ENCODE peak calls at places on chromosome 19, in eight cellular contexts. R, G, H, M, U, T, A and X are unnamed samples.

GRCh38 chr19:39918183-39918651 is 16.2 kb downstream of the FCGBP start:
- DNase-seq in H (no peak), U (no peak), R (no peak), M (no peak), T (no peak), A (no peak), G (no peak), X (no peak)

GRCh38 chr19:45215391-45216191 is 29.6 kb downstream of the EXOC3L2 start:
- DNase-seq in U (no peak), H (no peak), T (no peak), M (no peak), G (peak; percentile 72), R (no peak), A (no peak), X (peak; percentile 77)

GRCh38 chr19:41302624-41303351 is 7.2 kb upstream of the CCDC97 start:
- DNase-seq in R (no peak), T (no peak), G (no peak), A (peak; percentile 47), H (no peak), M (no peak), U (no peak), X (no peak)

GRCh38 chr19:38745316-38745715 is 1.0 kb upstream of the CAPN12 start:
- DNase-seq in U (no peak), M (no peak), G (peak; percentile 24), T (no peak), A (no peak), R (no peak), H (no peak), X (no peak)

GRCh38 chr19:45170146-45171106 is 7.6 kb downstream of the TRAPPC6A start:
- DNase-seq in A (no peak), G (no peak), M (no peak), R (no peak), T (no peak), H (no peak), U (no peak), X (no peak)

GRCh38 chr19:19372656-19373416 is 32.6 kb upstream of the GATAD2A start:
- DNase-seq in T (peak; percentile 86), H (peak; percentile 75), U (no peak), G (no peak), R (peak; percentile 90), M (peak; percentile 50), A (no peak), X (peak; percentile 65)

GRCh38 chr19:41877916-41878905 is 1.1 kb downstream of the CD79A start:
- DNase-seq in G (no peak), T (no peak), U (no peak), M (no peak), H (no peak), R (no peak), A (no peak), X (no peak)

GRCh38 chr19:31356587-31357314 is 7.5 kb upstream of the TSHZ3 start:
- DNase-seq in M (no peak), H (peak; percentile 73), T (no peak), R (no peak), G (peak; percentile 32), A (no peak), U (no peak), X (peak; percentile 80)

GRCh38 chr19:55196803-55197202 is 12.5 kb downstream of the PTPRH start:
- DNase-seq in G (no peak), A (no peak), U (no peak), R (no peak), M (no peak), H (no peak), T (no peak), X (peak; percentile 67)

GRCh38 chr19:56084835-56085536 is 36.1 kb downstream of the ZNF787 start:
- DNase-seq in A (no peak), G (peak; percentile 21), T (no peak), U (no peak), H (no peak), R (no peak), M (no peak), X (no peak)

GRCh38 chr19:43432866-43433673 is 18.4 kb downstream of the TEX101 start:
- DNase-seq in H (peak; percentile 82), G (peak; percentile 79), R (peak; percentile 40), U (no peak), A (no peak), M (peak; percentile 51), T (no peak), X (peak; percentile 89)

GRCh38 chr19:39407644-39408391 is 1.2 kb downstream of the ZFP36 start:
- DNase-seq in T (no peak), A (no peak), G (no peak), R (no peak), M (no peak), H (no peak), U (peak; percentile 96), X (peak; percentile 59)

GRCh38 chr19:18868380-18869230 is 27.4 kb downstream of the CERS1 start:
- DNase-seq in H (no peak), U (no peak), A (no peak), G (no peak), M (no peak), R (no peak), T (no peak), X (peak; percentile 78)

DNA sequence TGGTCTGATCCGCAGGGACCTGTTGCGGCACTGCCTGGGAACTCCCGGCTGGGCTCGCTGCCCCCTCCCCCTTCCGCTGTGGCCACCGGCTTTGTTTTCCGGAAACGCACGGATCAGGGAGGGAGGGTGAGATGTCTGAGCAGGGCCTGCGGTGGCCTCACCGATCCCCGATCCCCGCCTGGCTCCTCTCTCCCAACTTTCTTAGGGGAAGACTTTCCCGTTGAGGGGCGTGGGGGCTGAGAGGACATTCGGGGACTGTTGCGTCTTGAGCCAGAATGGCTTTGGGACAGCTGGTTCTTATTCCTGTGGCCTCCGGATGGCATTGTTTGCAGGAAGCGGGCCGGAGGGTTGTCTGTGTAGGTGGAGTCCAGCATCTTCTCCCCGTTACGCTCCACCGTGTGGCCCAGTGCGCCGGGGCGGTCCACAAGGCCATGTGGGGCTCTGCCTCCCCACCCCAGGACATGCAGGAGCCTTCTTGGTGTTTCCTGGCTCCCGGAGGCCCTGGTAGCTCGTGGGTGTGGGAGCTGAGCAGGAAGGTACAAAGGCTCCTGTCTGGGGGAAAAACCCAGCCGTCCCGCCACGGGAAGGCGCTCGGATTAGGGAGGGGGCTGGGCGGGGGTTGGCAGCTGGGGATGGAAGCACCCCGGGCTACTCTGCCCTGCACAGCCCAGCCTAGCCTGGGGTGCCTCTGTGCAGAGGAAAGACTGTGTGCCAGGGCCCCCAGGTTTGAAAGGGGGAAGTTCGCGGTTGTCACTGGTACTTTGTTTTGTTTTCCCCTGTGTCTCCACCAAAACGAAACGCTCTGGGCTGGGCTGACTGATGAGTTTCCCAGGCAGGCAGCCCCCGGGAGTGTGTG is 1.3 kb downstream of the CSNK1G2 start:
- DNase-seq in R (peak; percentile 73), A (peak; percentile 42), T (peak; percentile 82), M (no peak), U (no peak), H (peak; percentile 83), G (peak; percentile 89), X (peak; percentile 93)
- TF ChIP-seq POLR2AphosphoS5 in R (peak; percentile 23), A (no peak), T (no peak), M (peak; percentile 36), U (no peak), H (no peak), G (no peak), X (peak; percentile 41)

DNA sequence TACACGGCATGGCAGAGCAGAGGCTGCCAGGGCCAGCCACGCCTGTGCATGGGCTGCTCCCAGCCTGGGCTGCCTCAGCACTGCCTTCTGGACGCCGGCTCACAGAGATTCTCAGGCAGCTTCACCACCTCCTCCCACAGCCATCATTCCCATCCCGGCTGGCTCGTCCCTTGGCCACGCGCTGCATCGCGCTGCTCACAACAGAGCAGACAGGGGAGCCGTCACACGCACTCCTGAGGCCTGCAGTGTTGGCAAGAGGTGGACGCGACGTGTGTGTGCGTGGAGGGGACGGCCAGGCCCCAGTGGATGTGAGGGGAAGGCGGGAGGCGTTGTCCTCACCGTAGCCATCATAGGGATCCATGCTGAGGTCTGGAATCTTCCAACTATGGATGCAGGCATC is 7.6 kb upstream of the PRKD2 start:
- DNase-seq in M (no peak), U (no peak), R (no peak), G (no peak), T (no peak), A (no peak), H (no peak), X (no peak)
- TF ChIP-seq REST in M (no peak), U (no peak), R (no peak), G (no peak), T (no peak), A (no peak), H (no peak), X (no peak)

GRCh38 chr19:984165-984967 is at the start of gene WDR18:
- DNase-seq in G (peak; percentile 99), M (peak; percentile 71), U (peak; percentile 32), H (peak; percentile 97), T (peak; percentile 81), A (peak; percentile 49), R (peak; percentile 79), X (peak; percentile 93)
- TF ChIP-seq POLR2AphosphoS5 in G (peak; percentile 30), M (peak; percentile 48), U (peak; percentile 53), H (peak; percentile 26), T (peak; percentile 64), A (peak; percentile 64), R (peak; percentile 54), X (peak; percentile 66)

GRCh38 chr19:10419646-10420443 is 493 bp upstream of the PDE4A start:
- DNase-seq in U (peak; percentile 61), A (no peak), R (no peak), G (peak; percentile 62), M (peak; percentile 84), T (no peak), H (peak; percentile 96), X (peak; percentile 97)

GRCh38 chr19:10416380-10417257 is 3.7 kb upstream of the PDE4A start:
- DNase-seq in H (peak; percentile 93), A (peak; percentile 60), R (peak; percentile 83), M (peak; percentile 89), G (peak; percentile 99), U (peak; percentile 60), T (peak; percentile 84), X (peak; percentile 92)

GRCh38 chr19:10419200-10419645 is 1.1 kb upstream of the PDE4A start:
- DNase-seq in G (peak; percentile 51), H (peak; percentile 73), U (no peak), A (no peak), M (no peak), T (no peak), R (no peak), X (no peak)

GRCh38 chr19:10417598-10418280 is 2.6 kb upstream of the PDE4A start:
- DNase-seq in U (no peak), A (no peak), R (no peak), H (peak; percentile 40), T (no peak), G (peak; percentile 39), M (no peak), X (peak; percentile 86)

DNA sequence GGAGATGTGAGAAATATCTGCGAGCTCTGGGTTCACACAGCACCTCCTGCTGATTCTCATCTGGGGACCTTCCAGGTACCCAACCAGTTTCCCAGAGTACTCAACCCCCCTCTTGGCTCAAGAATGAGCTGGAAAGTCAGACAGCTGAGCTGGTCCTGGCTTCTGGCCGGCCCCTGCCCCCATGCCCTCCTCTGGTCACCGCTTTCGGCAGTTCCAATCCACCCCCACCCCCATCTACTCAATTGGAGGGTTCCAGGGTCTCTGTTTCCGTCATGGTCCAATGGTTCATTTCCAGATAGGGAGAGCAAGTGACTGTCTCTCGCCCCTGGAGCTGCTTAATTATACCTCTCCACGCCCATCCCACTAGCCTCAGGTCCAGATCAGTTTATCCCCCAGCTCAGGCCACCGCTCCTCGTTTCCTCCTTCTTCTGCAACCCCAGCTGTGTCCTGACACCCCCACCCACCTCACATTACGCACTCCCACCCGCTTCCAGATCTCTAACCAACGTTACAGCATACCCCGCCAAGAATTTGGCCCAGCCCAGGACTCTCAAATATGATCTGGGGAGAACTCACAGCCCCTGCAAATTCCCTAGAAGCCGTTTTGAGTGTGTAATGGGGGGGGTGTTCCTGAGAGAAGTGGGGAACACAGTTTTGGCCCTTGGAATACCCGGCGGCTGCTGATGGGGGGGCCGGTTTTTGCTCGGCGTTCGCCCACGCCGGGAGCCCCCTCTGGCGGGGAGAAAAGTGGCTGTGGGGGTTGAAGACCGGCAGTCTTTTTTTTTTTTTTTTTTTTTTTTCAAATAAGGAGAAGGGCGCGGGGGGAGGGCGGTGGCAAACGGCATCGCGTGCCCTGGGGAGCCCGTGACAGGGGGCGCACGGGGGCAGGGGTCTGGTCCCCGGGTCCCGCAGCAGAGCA is 1.8 kb upstream of the PDE4A start:
- DNase-seq in A (no peak), M (no peak), G (peak; percentile 56), R (no peak), H (peak; percentile 53), T (no peak), U (no peak), X (peak; percentile 57)
- TF ChIP-seq REST in A (no peak), M (no peak), G (no peak), R (no peak), H (no peak), T (no peak), U (no peak), X (no peak)